ENCODE peak calls at places on chromosomes 5 and 9, in ten cellular contexts. S is SK-N-SH; H is right cardiac atrium; V is H1; K is left ventricle myocardium inferior; J is HCT116; O is psoas muscle; Z is PC-3; U is HepG2; D is effector memory CD4-positive, alpha-beta T cell. G is an unnamed sample.

GRCh38 chr9:85554349-85554748 is 187.4 kb downstream of the AGTPBP1 start:
- DNase-seq in S (no peak), H (no peak), V (no peak), K (no peak), J (no peak), O (no peak), Z (no peak), U (no peak), D (no peak), G (no peak)

GRCh38 chr5:148920646-148921288 is 94.4 kb downstream of the ADRB2 start:
- DNase-seq in S (no peak), H (no peak), V (no peak), K (no peak), J (no peak), O (no peak), Z (no peak), U (no peak), D (no peak), G (no peak)

GRCh38 chr5:154520861-154521453 is 42.9 kb upstream of the HAND1 start:
- DNase-seq in S (peak; percentile 48), H (no peak), V (peak; percentile 93), K (no peak), J (peak; percentile 63), O (no peak), Z (peak; percentile 70), U (peak; percentile 34), D (no peak), G (no peak)

GRCh38 chr5:64331597-64332277 is 166.1 kb downstream of the RNF180 start:
- DNase-seq in S (no peak), H (peak; percentile 55), V (no peak), K (peak; percentile 70), J (no peak), O (peak; percentile 63), Z (no peak), U (no peak), D (no peak), G (peak; percentile 64)

GRCh38 chr5:59193616-59194319 is 610.9 kb downstream of the RAB3C start:
- DNase-seq in S (no peak), H (peak; percentile 49), V (no peak), K (no peak), J (no peak), O (peak; percentile 61), Z (peak; percentile 75), U (no peak), D (no peak), G (no peak)

GRCh38 chr5:68950111-68950510 is 143.7 kb upstream of the SLC30A5 start:
- DNase-seq in S (peak; percentile 69), H (no peak), V (no peak), K (no peak), J (no peak), O (no peak), Z (no peak), U (no peak), D (no peak), G (no peak)

GRCh38 chr5:73820321-73820720 is 194.3 kb downstream of the ARHGEF28 start:
- DNase-seq in S (no peak), H (no peak), V (no peak), K (no peak), J (no peak), O (no peak), Z (peak; percentile 47), U (no peak), D (no peak), G (no peak)

GRCh38 chr9:18543406-18543965 is 69.5 kb downstream of the ADAMTSL1 start:
- DNase-seq in S (peak; percentile 49), H (no peak), V (no peak), K (no peak), J (no peak), O (no peak), Z (peak; percentile 81), U (no peak), D (no peak), G (no peak)

GRCh38 chr9:113355197-113355596 is 5.9 kb downstream of the BSPRY start:
- DNase-seq in S (no peak), H (no peak), V (no peak), K (no peak), J (no peak), O (no peak), Z (no peak), U (peak; percentile 77), D (no peak), G (no peak)

GRCh38 chr5:105882956-105883481 is 1787.7 kb downstream of the EFNA5 start:
- DNase-seq in S (no peak), H (no peak), V (no peak), K (no peak), J (no peak), O (no peak), Z (peak; percentile 95), U (no peak), D (no peak), G (no peak)

GRCh38 chr5:139282195-139282557 is 11.4 kb upstream of the MATR3 start:
- DNase-seq in S (no peak), H (no peak), V (no peak), K (no peak), J (no peak), O (no peak), Z (no peak), U (no peak), D (no peak), G (no peak)

GRCh38 chr5:1633605-1634336 is 110.0 kb upstream of the LPCAT1 start:
- DNase-seq in S (peak; percentile 93), H (peak; percentile 86), V (peak; percentile 88), K (peak; percentile 83), J (peak; percentile 35), O (peak; percentile 87), Z (peak; percentile 75), U (peak; percentile 68), D (peak; percentile 39), G (peak; percentile 74)
- H3K4me1 ChIP-seq in S (peaks cover 5% of the 10 kb centered on the region), H (no peaks in the 10 kb centered on the region), V (no peaks in the 10 kb centered on the region), K (peaks cover 14% of the 10 kb centered on the region), J (no peaks in the 10 kb centered on the region), O (no peaks in the 10 kb centered on the region), Z (peaks cover 9% of the 10 kb centered on the region), U (peaks cover 11% of the 10 kb centered on the region), D (no peaks in the 10 kb centered on the region), G (no peaks in the 10 kb centered on the region)

GRCh38 chr5:80988419-80988925 is 28.3 kb downstream of the RASGRF2 start:
- DNase-seq in S (no peak), H (no peak), V (no peak), K (no peak), J (no peak), O (no peak), Z (no peak), U (no peak), D (no peak), G (no peak)
- H3K27ac ChIP-seq in S (no peak overlapping the region), H (no peak overlapping the region), V (no peak overlapping the region), K (no peak overlapping the region), J (no peak overlapping the region), O (no peak overlapping the region), Z (no peak overlapping the region), U (no peak overlapping the region), D (no peak overlapping the region), G (no peak overlapping the region)

GRCh38 chr9:95497772-95498171 is 19.0 kb downstream of the PTCH1 start:
- DNase-seq in S (no peak), H (no peak), V (no peak), K (no peak), J (no peak), O (no peak), Z (no peak), U (no peak), D (no peak), G (no peak)

GRCh38 chr9:95499847-95500246 is 16.9 kb downstream of the PTCH1 start:
- DNase-seq in S (peak; percentile 59), H (no peak), V (no peak), K (no peak), J (no peak), O (no peak), Z (no peak), U (peak; percentile 32), D (no peak), G (no peak)

GRCh38 chr9:95499101-95499676 is 17.6 kb downstream of the PTCH1 start:
- DNase-seq in S (no peak), H (no peak), V (no peak), K (no peak), J (no peak), O (no peak), Z (no peak), U (no peak), D (no peak), G (no peak)

GRCh38 chr9:95495988-95496387 is 20.8 kb downstream of the PTCH1 start:
- DNase-seq in S (no peak), H (no peak), V (no peak), K (no peak), J (no peak), O (no peak), Z (no peak), U (no peak), D (no peak), G (no peak)

DNA sequence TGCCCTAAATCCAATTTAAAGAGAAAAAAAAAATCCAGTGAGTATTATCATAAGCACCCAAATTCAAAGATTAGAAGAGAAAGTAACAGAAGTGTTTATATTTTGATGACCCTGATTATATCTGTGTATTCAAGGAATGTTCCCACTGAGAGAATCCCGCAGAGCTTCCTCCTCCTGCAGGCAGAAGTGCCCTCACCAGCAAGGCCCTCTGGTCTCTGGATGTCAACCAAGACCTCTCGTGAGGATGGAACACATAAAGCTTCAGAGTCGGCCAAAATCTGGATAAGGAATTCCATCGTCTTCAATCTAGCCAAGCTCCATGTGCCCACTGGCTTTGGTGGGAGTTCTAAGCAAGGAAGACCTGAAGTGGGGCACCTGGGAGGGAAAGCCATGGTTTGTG is 18.1 kb downstream of the PTCH1 start:
- DNase-seq in S (no peak), H (no peak), V (no peak), K (no peak), J (no peak), O (no peak), Z (no peak), U (no peak), D (no peak), G (no peak)
- H3K4me1 ChIP-seq in S (peaks cover 57% of the 10 kb centered on the region), H (peaks cover 9% of the 10 kb centered on the region), V (peaks cover 29% of the 10 kb centered on the region), K (peaks cover 70% of the 10 kb centered on the region), J (peaks cover 13% of the 10 kb centered on the region), O (peaks cover 8% of the 10 kb centered on the region), Z (peaks cover 14% of the 10 kb centered on the region), U (peaks cover 23% of the 10 kb centered on the region), D (peaks cover 13% of the 10 kb centered on the region), G (no peaks in the 10 kb centered on the region)

GRCh38 chr9:98070704-98071103 is 14.2 kb downstream of the NANS start:
- DNase-seq in S (no peak), H (no peak), V (no peak), K (no peak), J (no peak), O (no peak), Z (no peak), U (no peak), D (no peak), G (no peak)

GRCh38 chr9:98071737-98072136 is 15.2 kb downstream of the NANS start:
- DNase-seq in S (no peak), H (no peak), V (no peak), K (no peak), J (no peak), O (no peak), Z (no peak), U (no peak), D (no peak), G (no peak)

GRCh38 chr9:98078895-98079294 is 22.4 kb downstream of the NANS start:
- DNase-seq in S (no peak), H (no peak), V (no peak), K (no peak), J (no peak), O (no peak), Z (no peak), U (no peak), D (no peak), G (no peak)

GRCh38 chr9:98075332-98075805 is 18.8 kb downstream of the NANS start:
- DNase-seq in S (no peak), H (no peak), V (no peak), K (no peak), J (peak; percentile 40), O (no peak), Z (peak; percentile 37), U (no peak), D (no peak), G (no peak)

GRCh38 chr9:98074119-98074990 is 17.8 kb downstream of the NANS start:
- DNase-seq in S (peak; percentile 79), H (no peak), V (peak; percentile 94), K (peak; percentile 38), J (no peak), O (peak; percentile 50), Z (peak; percentile 70), U (peak; percentile 36), D (peak; percentile 41), G (peak; percentile 56)
- H3K27ac ChIP-seq in S (no peak overlapping the region), H (no peak overlapping the region), V (no peak overlapping the region), K (peak overlapping the region; percentile 24), J (peak overlapping the region; percentile 12), O (no peak overlapping the region), Z (no peak overlapping the region), U (peak overlapping the region; percentile 29), D (peak overlapping the region; percentile 71), G (no peak overlapping the region)